ENCODE peak calls at places on chromosome 10, in five cellular contexts. One of them, this sample, is unnamed.

GRCh38 chr10:110209926-110210662 is 2.7 kb downstream of the MXI1 start:
- DNase-seq in psoas muscle: peak
- DNase-seq in cardiac muscle cell: peak
- DNase-seq in A549: peak
- DNase-seq in tibial nerve: peak
- DNase-seq in this sample: peak

GRCh38 chr10:3542185-3542611 is 242.8 kb downstream of the KLF6 start:
- DNase-seq in cardiac muscle cell: peak
- DNase-seq in tibial nerve: no peak
- DNase-seq in A549: peak
- DNase-seq in psoas muscle: peak
- DNase-seq in this sample: no peak

GRCh38 chr10:103548006-103548405 is 54.5 kb downstream of the NEURL1 start:
- DNase-seq in A549: no peak
- DNase-seq in cardiac muscle cell: no peak
- DNase-seq in tibial nerve: no peak
- DNase-seq in psoas muscle: no peak
- DNase-seq in this sample: no peak

GRCh38 chr10:52678611-52679010 is 94.0 kb downstream of the MBL2 start:
- DNase-seq in cardiac muscle cell: no peak
- DNase-seq in tibial nerve: no peak
- DNase-seq in psoas muscle: no peak
- DNase-seq in A549: no peak
- DNase-seq in this sample: no peak

GRCh38 chr10:33252794-33253203 is 81.7 kb downstream of the NRP1 start:
- DNase-seq in cardiac muscle cell: peak
- DNase-seq in A549: peak
- DNase-seq in tibial nerve: no peak
- DNase-seq in psoas muscle: no peak
- DNase-seq in this sample: no peak

GRCh38 chr10:103716206-103717160 is 138.9 kb downstream of the SH3PXD2A start:
- DNase-seq in cardiac muscle cell: peak
- DNase-seq in A549: no peak
- DNase-seq in psoas muscle: no peak
- DNase-seq in tibial nerve: no peak
- DNase-seq in this sample: no peak

GRCh38 chr10:326350-326749 is 191.1 kb downstream of the ZMYND11 start:
- DNase-seq in A549: no peak
- DNase-seq in psoas muscle: no peak
- DNase-seq in tibial nerve: no peak
- DNase-seq in cardiac muscle cell: no peak
- DNase-seq in this sample: no peak

GRCh38 chr10:77669892-77670291 is 32.3 kb upstream of the KCNMA1 start:
- DNase-seq in A549: no peak
- DNase-seq in tibial nerve: no peak
- DNase-seq in psoas muscle: no peak
- DNase-seq in cardiac muscle cell: no peak
- DNase-seq in this sample: no peak

GRCh38 chr10:113907166-113907565 is 52.7 kb downstream of the NHLRC2 start:
- DNase-seq in tibial nerve: no peak
- DNase-seq in psoas muscle: no peak
- DNase-seq in A549: peak
- DNase-seq in cardiac muscle cell: peak
- DNase-seq in this sample: no peak

GRCh38 chr10:102400598-102401321 is 5.3 kb downstream of the NFKB2 start:
- DNase-seq in tibial nerve: no peak
- DNase-seq in cardiac muscle cell: no peak
- DNase-seq in A549: no peak
- DNase-seq in psoas muscle: no peak
- DNase-seq in this sample: no peak

GRCh38 chr10:46094197-46094500 is 48.1 kb upstream of the MSMB start:
- DNase-seq in cardiac muscle cell: no peak
- DNase-seq in psoas muscle: no peak
- DNase-seq in A549: no peak
- DNase-seq in tibial nerve: no peak
- DNase-seq in this sample: no peak

GRCh38 chr10:92432596-92432995 is 141.3 kb downstream of the IDE start:
- DNase-seq in psoas muscle: no peak
- DNase-seq in cardiac muscle cell: no peak
- DNase-seq in A549: no peak
- DNase-seq in tibial nerve: no peak
- DNase-seq in this sample: peak

GRCh38 chr10:17062493-17063487 is 66.8 kb downstream of the CUBN start:
- DNase-seq in tibial nerve: peak
- DNase-seq in cardiac muscle cell: peak
- DNase-seq in A549: peak
- DNase-seq in psoas muscle: peak
- DNase-seq in this sample: no peak

GRCh38 chr10:121063744-121064143 is 212.6 kb downstream of the WDR11 start:
- DNase-seq in cardiac muscle cell: no peak
- DNase-seq in psoas muscle: no peak
- DNase-seq in A549: no peak
- DNase-seq in tibial nerve: no peak
- DNase-seq in this sample: no peak

GRCh38 chr10:132562916-132563456 is 25.4 kb downstream of the INPP5A start:
- DNase-seq in psoas muscle: no peak
- DNase-seq in tibial nerve: no peak
- DNase-seq in cardiac muscle cell: no peak
- DNase-seq in A549: no peak
- DNase-seq in this sample: no peak

GRCh38 chr10:59628456-59628855 is 81.2 kb downstream of the SLC16A9 start:
- DNase-seq in psoas muscle: no peak
- DNase-seq in tibial nerve: no peak
- DNase-seq in cardiac muscle cell: no peak
- DNase-seq in A549: no peak
- DNase-seq in this sample: no peak

GRCh38 chr10:122673731-122674130 is 25.9 kb downstream of the C10orf120 start:
- DNase-seq in A549: no peak
- DNase-seq in cardiac muscle cell: no peak
- DNase-seq in psoas muscle: no peak
- DNase-seq in tibial nerve: no peak
- DNase-seq in this sample: no peak

GRCh38 chr10:62709200-62709599 is 95.3 kb upstream of the ADO start:
- DNase-seq in psoas muscle: no peak
- DNase-seq in A549: no peak
- DNase-seq in cardiac muscle cell: no peak
- DNase-seq in tibial nerve: no peak
- DNase-seq in this sample: no peak

GRCh38 chr10:95814011-95814727 is 58.2 kb downstream of the ENTPD1 start:
- DNase-seq in A549: no peak
- DNase-seq in cardiac muscle cell: peak
- DNase-seq in psoas muscle: no peak
- DNase-seq in tibial nerve: no peak
- DNase-seq in this sample: no peak

GRCh38 chr10:132554991-132555647 is 17.5 kb downstream of the INPP5A start:
- DNase-seq in tibial nerve: no peak
- DNase-seq in A549: no peak
- DNase-seq in cardiac muscle cell: peak
- DNase-seq in psoas muscle: no peak
- DNase-seq in this sample: no peak

GRCh38 chr10:75305675-75306074 is 69.9 kb upstream of the COMTD1 start:
- DNase-seq in psoas muscle: no peak
- DNase-seq in cardiac muscle cell: no peak
- DNase-seq in A549: no peak
- DNase-seq in tibial nerve: no peak
- DNase-seq in this sample: no peak

GRCh38 chr10:127374074-127374680 is 174.9 kb upstream of the NPS start:
- DNase-seq in tibial nerve: no peak
- DNase-seq in psoas muscle: no peak
- DNase-seq in cardiac muscle cell: no peak
- DNase-seq in A549: no peak
- DNase-seq in this sample: no peak

GRCh38 chr10:88032566-88032965 is 169.1 kb downstream of the PTEN start:
- DNase-seq in cardiac muscle cell: peak
- DNase-seq in psoas muscle: no peak
- DNase-seq in A549: no peak
- DNase-seq in tibial nerve: no peak
- DNase-seq in this sample: no peak

GRCh38 chr10:90352288-90352687 is 505.6 kb downstream of the HTR7 start:
- DNase-seq in A549: no peak
- DNase-seq in cardiac muscle cell: peak
- DNase-seq in tibial nerve: no peak
- DNase-seq in psoas muscle: no peak
- DNase-seq in this sample: no peak

GRCh38 chr10:25820496-25821415 is 113.3 kb upstream of the MYO3A start:
- DNase-seq in psoas muscle: no peak
- DNase-seq in cardiac muscle cell: no peak
- DNase-seq in tibial nerve: no peak
- DNase-seq in A549: no peak
- DNase-seq in this sample: no peak

GRCh38 chr10:123227706-123228105 is 73.5 kb downstream of the BUB3 start:
- DNase-seq in psoas muscle: no peak
- DNase-seq in cardiac muscle cell: no peak
- DNase-seq in A549: no peak
- DNase-seq in tibial nerve: no peak
- DNase-seq in this sample: no peak

GRCh38 chr10:132847856-132848255 is 61.9 kb upstream of the NKX6-2 start:
- DNase-seq in psoas muscle: no peak
- DNase-seq in tibial nerve: no peak
- DNase-seq in A549: no peak
- DNase-seq in cardiac muscle cell: no peak
- DNase-seq in this sample: no peak

GRCh38 chr10:19620867-19621266 is 195.4 kb upstream of the PLXDC2 start:
- DNase-seq in cardiac muscle cell: peak
- DNase-seq in tibial nerve: no peak
- DNase-seq in A549: no peak
- DNase-seq in psoas muscle: no peak
- DNase-seq in this sample: no peak
- TF ChIP-seq CTCF in cardiac muscle cell: peak
- TF ChIP-seq CTCF in tibial nerve: no peak
- TF ChIP-seq CTCF in A549: no peak
- TF ChIP-seq CTCF in psoas muscle: no peak
- TF ChIP-seq CTCF in this sample: no peak

DNA sequence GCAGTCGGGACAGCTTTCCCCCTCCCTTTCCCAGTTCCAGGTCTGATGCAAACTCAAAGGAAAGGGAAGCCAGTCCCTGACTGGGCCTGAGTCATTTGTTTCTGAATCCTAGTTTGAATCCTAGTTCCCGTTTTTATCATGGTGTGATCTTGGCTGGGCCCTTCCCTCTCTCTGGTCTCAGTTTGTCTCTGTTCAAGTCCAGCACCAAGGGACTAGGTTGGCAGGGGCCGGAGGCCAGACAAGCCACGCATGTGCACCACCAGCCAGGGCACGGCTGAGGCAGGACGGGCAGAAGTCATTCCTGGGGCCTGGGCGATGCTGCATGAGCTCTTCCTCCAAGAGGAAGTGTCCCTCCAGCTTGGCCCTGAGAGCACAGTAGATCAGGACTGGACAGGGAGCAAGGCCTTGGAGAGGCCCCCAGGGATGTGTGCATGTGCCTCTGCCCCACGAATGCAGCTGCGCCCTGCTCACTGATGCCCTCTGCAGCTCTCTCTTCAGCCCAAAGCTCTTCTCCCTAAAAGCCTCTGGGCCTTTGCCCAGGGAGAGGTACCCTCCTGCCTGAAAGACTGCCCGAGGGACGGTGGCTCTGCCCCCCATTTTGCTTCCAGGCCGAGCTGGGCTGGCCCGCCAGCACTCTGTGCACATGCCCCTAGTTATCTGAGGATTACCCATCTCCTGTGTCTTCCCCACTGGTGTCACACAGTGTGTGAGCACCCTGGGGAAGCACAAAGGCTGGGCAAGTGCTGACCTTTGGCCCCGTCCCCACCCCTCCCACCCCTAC is 86.7 kb downstream of the ZMIZ1 start:
- DNase-seq in psoas muscle: peak
- DNase-seq in cardiac muscle cell: peak
- DNase-seq in tibial nerve: no peak
- DNase-seq in A549: no peak
- DNase-seq in this sample: no peak
- TF ChIP-seq CTCF in psoas muscle: no peak
- TF ChIP-seq CTCF in cardiac muscle cell: peak
- TF ChIP-seq CTCF in tibial nerve: no peak
- TF ChIP-seq CTCF in A549: peak
- TF ChIP-seq CTCF in this sample: no peak

GRCh38 chr10:73946253-73947145 is 35.6 kb downstream of the PLAU start:
- DNase-seq in cardiac muscle cell: no peak
- DNase-seq in A549: no peak
- DNase-seq in tibial nerve: no peak
- DNase-seq in psoas muscle: no peak
- DNase-seq in this sample: no peak
- TF ChIP-seq CTCF in cardiac muscle cell: peak
- TF ChIP-seq CTCF in A549: peak
- TF ChIP-seq CTCF in tibial nerve: no peak
- TF ChIP-seq CTCF in psoas muscle: no peak
- TF ChIP-seq CTCF in this sample: no peak

DNA sequence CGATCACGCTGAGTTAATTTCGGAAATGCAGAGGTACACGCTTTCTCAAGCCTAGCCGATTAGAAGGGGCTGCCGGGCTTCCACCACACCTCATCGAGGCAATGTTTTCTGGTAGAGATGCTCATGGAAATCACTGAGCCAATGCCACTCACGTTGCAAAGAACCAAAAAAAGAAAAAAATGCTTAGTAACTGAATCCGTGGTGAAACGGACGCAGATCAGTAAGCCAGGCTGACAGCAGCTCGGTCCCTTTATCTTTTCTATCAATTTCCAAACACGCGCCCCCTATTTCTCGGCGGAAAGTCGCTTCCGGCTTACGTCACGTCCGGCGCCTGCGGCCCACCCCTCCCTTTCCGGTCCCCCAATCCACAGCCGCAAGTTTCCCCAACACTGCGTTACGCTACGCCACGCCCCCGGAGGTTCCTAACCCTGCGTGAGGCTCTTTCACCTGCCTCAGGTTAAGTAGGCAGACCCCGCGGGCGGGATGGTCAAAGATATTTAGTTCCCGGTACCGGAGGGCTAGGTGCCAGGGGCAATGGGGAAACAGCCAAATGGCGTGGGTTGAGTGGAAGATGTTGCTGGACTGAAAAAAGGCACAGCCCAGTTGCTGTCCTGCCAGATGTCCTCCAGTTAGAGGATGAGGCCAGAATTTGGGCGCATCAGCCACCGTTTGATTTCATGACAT is at the start of gene NSUN6:
- DNase-seq in tibial nerve: peak
- DNase-seq in A549: peak
- DNase-seq in cardiac muscle cell: peak
- DNase-seq in psoas muscle: peak
- DNase-seq in this sample: peak
- TF ChIP-seq CTCF in tibial nerve: peak
- TF ChIP-seq CTCF in A549: no peak
- TF ChIP-seq CTCF in cardiac muscle cell: no peak
- TF ChIP-seq CTCF in psoas muscle: peak
- TF ChIP-seq CTCF in this sample: no peak

This sample was measured in endothelial cell.